ENCODE peak calls at places on chromosomes 12 and 14, in four cellular contexts. H is H1, M is breast epithelium, E is lower lobe of right lung. Y is an unnamed sample.

GRCh38 chr12:65655074-65655493 is 169.2 kb upstream of the HMGA2 start:
- DNase-seq in M (no peak), E (no peak), H (no peak), Y (no peak)

GRCh38 chr12:122726056-122726558 is 4.5 kb downstream of the HCAR1 start:
- DNase-seq in M (peak; percentile 40), E (no peak), H (no peak), Y (no peak)

GRCh38 chr14:20802341-20803084 is at the start of gene RNASE1:
- DNase-seq in E (peak; percentile 57), M (no peak), H (no peak), Y (peak; percentile 69)

GRCh38 chr12:92164712-92165111 is 19.1 kb upstream of the BTG1 start:
- DNase-seq in E (no peak), H (no peak), M (no peak), Y (no peak)

GRCh38 chr14:101082436-101083384 is 179.2 kb upstream of the RTL1 start:
- DNase-seq in H (no peak), E (no peak), M (peak; percentile 7), Y (no peak)

GRCh38 chr12:116146386-116146785 is 131.1 kb downstream of the MED13L start:
- DNase-seq in E (no peak), H (no peak), M (no peak), Y (no peak)

GRCh38 chr14:22607291-22607690 is 9.2 kb downstream of the ABHD4 start:
- DNase-seq in M (no peak), E (no peak), H (no peak), Y (no peak)

GRCh38 chr14:28773917-28774691 is 7.5 kb downstream of the FOXG1 start:
- DNase-seq in M (no peak), H (peak; percentile 90), E (no peak), Y (no peak)

GRCh38 chr14:69696633-69697557 is 70.0 kb upstream of the SRSF5 start:
- DNase-seq in M (no peak), H (no peak), E (no peak), Y (no peak)

GRCh38 chr12:47782372-47782770 is 9.3 kb downstream of the SLC48A1 start:
- DNase-seq in E (peak; percentile 40), M (no peak), H (no peak), Y (no peak)

GRCh38 chr14:53528114-53528513 is 375.0 kb upstream of the DDHD1 start:
- DNase-seq in E (peak; percentile 46), M (no peak), H (no peak), Y (no peak)

GRCh38 chr12:57775563-57776246 is 3.3 kb downstream of the EEF1AKMT3 start:
- DNase-seq in H (no peak), M (no peak), E (no peak), Y (no peak)
- TF ChIP-seq CTCF in H (peak; percentile 29), M (no peak), E (no peak), Y (no peak)

GRCh38 chr12:52235001-52235760 is 2.1 kb downstream of the KRT7 start:
- DNase-seq in M (no peak), E (no peak), H (no peak), Y (no peak)
- H3K4me3 ChIP-seq in M (peak overlapping the region; percentile 71), E (peak overlapping the region; percentile 51), H (no peak overlapping the region), Y (no peak overlapping the region)

GRCh38 chr12:32618115-32618514 is 61.0 kb upstream of the DNM1L start:
- DNase-seq in H (no peak), E (no peak), M (no peak), Y (no peak)
- TF ChIP-seq CTCF in H (no peak), E (no peak), M (no peak), Y (no peak)

GRCh38 chr12:114681149-114681849 is 2.7 kb downstream of the TBX3 start:
- DNase-seq in E (no peak), H (no peak), M (no peak), Y (no peak)
- H3K4me3 ChIP-seq in E (peak overlapping the region; percentile 66), H (no peak overlapping the region), M (peak overlapping the region; percentile 84), Y (peak overlapping the region; percentile 79)

GRCh38 chr14:65103150-65103760 is 938 bp upstream of the MAX start:
- DNase-seq in M (no peak), H (no peak), E (no peak), Y (no peak)

GRCh38 chr14:65101631-65102440 is 481 bp downstream of the MAX start:
- DNase-seq in H (peak; percentile 62), M (no peak), E (peak; percentile 58), Y (no peak)

GRCh38 chr14:65104791-65105190 is 2.5 kb upstream of the MAX start:
- DNase-seq in H (no peak), M (no peak), E (no peak), Y (no peak)

GRCh38 chr14:65100905-65101541 is 1.3 kb downstream of the MAX start:
- DNase-seq in H (no peak), E (no peak), M (no peak), Y (no peak)

DNA sequence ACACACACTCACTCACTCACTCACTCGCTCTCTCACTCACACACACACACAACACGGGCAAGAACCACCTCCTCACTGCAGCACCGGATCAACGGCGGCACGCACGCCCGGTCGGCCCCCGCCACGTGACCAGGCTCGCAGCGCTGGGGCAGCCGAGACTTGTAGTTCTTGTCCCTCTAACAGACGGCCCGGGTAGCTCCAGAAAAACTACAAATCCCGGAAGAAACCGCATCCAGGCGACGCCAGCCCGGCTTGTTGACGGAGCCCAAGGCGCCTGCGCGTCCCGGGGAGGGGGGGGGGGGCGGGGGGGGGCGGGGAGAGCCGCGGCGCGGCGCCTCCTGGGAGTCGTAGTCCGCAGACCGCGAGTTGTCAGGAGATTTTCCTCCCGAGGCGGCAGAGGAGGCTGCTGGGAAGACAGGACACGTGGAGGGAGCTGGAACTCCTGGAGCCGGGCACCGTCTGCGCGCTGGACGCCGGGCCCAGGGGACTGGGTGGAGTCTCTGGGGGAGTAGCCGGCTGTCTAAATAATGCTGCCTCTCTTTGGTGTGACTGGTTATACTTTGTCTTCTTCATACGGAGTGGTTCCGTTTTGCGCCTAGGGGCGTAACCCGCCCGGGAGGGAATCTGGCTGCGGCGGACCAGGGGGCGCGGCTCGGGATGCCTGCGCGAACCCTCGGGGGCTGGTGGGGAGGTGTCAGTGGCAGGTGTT is at the start of gene MAX:
- DNase-seq in H (peak; percentile 94), E (peak; percentile 99), M (peak; percentile 98), Y (peak; percentile 99)
- TF ChIP-seq CTCF in H (no peak), E (no peak), M (no peak), Y (no peak)

DNA sequence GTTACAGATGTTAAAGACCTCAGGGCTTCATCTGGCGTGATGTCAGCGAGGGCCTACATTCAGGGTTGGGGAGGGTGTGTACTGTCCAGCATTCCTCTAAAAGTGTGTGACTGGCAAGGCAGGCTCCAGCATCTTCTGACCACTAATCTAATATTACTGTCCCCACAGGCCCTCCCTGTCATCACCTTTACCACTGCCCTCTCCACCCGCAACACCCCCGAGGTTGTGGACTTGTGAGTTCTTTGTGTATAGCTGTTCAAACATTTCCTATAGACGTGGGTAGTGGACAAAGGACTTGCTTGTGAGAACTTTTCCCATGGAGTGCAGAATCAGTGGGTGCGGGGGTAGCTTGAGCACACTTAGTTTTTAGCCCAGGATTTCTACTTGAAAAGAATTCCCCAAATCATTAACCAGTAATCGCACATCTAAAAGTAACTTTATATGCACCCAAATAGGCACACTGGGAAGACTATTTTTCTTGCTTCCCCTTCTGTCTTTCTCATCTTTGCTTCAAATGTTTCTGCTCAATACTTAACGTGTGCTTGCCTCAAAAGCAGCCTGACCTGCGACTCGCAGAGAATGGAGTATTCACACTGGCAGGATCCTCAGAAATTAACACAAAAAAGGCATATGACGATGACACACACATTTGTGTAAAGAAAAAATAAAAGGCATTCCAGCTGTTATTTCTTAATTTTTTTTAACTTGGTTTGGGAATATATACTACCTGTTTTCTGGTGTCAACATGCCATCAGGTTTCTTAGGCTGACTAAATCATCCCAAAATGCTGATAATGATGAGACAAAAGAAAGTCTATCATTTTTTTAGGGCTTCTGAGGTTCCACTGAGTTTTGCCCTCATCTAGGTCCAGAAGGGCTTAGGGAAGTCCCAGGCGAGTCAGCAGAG is 158.4 kb upstream of the HIF1A start:
- DNase-seq in H (no peak), E (no peak), M (no peak), Y (no peak)
- H3K4me3 ChIP-seq in H (no peak overlapping the region), E (no peak overlapping the region), M (no peak overlapping the region), Y (no peak overlapping the region)

DNA sequence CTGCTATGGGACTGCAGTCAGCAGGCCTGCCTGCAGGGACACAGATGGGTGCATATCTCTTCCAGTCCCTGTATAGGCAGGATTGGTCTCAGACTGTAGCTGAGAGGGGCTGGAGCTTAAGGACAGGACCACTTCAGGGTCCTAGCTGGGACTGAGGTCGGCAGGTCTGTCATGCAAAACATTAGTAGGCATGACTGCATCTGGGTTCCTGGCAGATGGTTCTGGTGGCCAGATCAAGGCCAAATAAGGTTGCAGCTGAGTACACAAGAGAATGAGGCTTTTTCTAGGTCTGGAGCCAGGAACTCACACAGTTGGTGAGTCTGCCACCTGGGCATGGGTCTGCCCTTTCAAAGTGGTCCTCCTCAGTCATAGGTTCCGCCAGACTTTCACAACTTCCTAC is 155.8 kb downstream of the TPH2 start:
- DNase-seq in H (no peak), E (no peak), M (no peak), Y (no peak)
- TF ChIP-seq CTCF in H (no peak), E (no peak), M (no peak), Y (no peak)